ENCODE peak calls at places on chromosomes 12 and 14, in five cellular contexts. M is HEK293T, L is H1, S is GM12878, Q is HepG2. Y is an unnamed sample.

GRCh38 chr12:72272731-72273498 is 745 bp downstream of the TRHDE start:
- DNase-seq in M (peak), L (no peak), S (no peak), Q (no peak), Y (no peak)

GRCh38 chr14:88493392-88494185 is 61.2 kb downstream of the PTPN21 start:
- DNase-seq in M (no peak), L (no peak), S (no peak), Q (no peak), Y (no peak)

GRCh38 chr14:75011356-75012097 is 8.8 kb downstream of the EIF2B2 start:
- DNase-seq in M (no peak), L (no peak), S (no peak), Q (no peak), Y (no peak)

GRCh38 chr14:38208825-38209562 is 1.3 kb downstream of the SSTR1 start:
- DNase-seq in M (peak), L (no peak), S (no peak), Q (peak), Y (no peak)

GRCh38 chr12:68792952-68793351 is 15.0 kb upstream of the MDM2 start:
- DNase-seq in M (peak), L (no peak), S (peak), Q (peak), Y (no peak)

GRCh38 chr12:124020398-124021024 is 47.5 kb downstream of the ZNF664 start:
- DNase-seq in M (no peak), L (no peak), S (no peak), Q (no peak), Y (no peak)

GRCh38 chr12:71399197-71399596 is 40.4 kb upstream of the LGR5 start:
- DNase-seq in M (no peak), L (no peak), S (no peak), Q (no peak), Y (no peak)

GRCh38 chr14:52253503-52253902 is 14.0 kb upstream of the PTGDR start:
- DNase-seq in M (no peak), L (no peak), S (no peak), Q (no peak), Y (peak)

GRCh38 chr14:61502459-61503093 is 181.2 kb downstream of the PRKCH start:
- DNase-seq in M (no peak), L (peak), S (no peak), Q (no peak), Y (no peak)

GRCh38 chr12:57016348-57016747 is at the start of gene TAC3:
- DNase-seq in M (no peak), L (no peak), S (no peak), Q (no peak), Y (no peak)

GRCh38 chr14:66645716-66646115 is 137.8 kb downstream of the GPHN start:
- DNase-seq in M (no peak), L (no peak), S (no peak), Q (peak), Y (no peak)

GRCh38 chr14:94373708-94374107 is 14.7 kb downstream of the SERPINA1 start:
- DNase-seq in M (no peak), L (no peak), S (no peak), Q (no peak), Y (no peak)

GRCh38 chr12:50024804-50025186 is 499 bp downstream of the RACGAP1 start:
- DNase-seq in M (no peak), L (no peak), S (no peak), Q (no peak), Y (no peak)

GRCh38 chr12:29961231-29961630 is 177.5 kb upstream of the TMTC1 start:
- DNase-seq in M (no peak), L (no peak), S (no peak), Q (no peak), Y (no peak)

GRCh38 chr12:27014859-27015729 is 910 bp upstream of the TM7SF3 start:
- DNase-seq in M (no peak), L (no peak), S (no peak), Q (no peak), Y (no peak)

GRCh38 chr12:3294481-3294911 is 196.5 kb upstream of the PRMT8 start:
- DNase-seq in M (no peak), L (no peak), S (no peak), Q (no peak), Y (no peak)

GRCh38 chr12:26473291-26473690 is 277.9 kb downstream of the SSPN start:
- DNase-seq in M (no peak), L (no peak), S (peak), Q (no peak), Y (no peak)

GRCh38 chr12:56632701-56633464 is 2.8 kb upstream of the BAZ2A start:
- DNase-seq in M (no peak), L (no peak), S (no peak), Q (no peak), Y (no peak)

GRCh38 chr14:88340357-88340756 is 17.3 kb upstream of the KCNK10 start:
- DNase-seq in M (no peak), L (no peak), S (no peak), Q (no peak), Y (no peak)

GRCh38 chr12:93624595-93625294 is 52.3 kb downstream of the SOCS2 start:
- DNase-seq in M (no peak), L (no peak), S (peak), Q (peak), Y (no peak)

GRCh38 chr14:65179918-65180724 is 77.8 kb upstream of the MAX start:
- DNase-seq in M (no peak), L (no peak), S (peak), Q (no peak), Y (no peak)

GRCh38 chr14:90368946-90369721 is 27.7 kb upstream of the CALM1 start:
- DNase-seq in M (no peak), L (no peak), S (no peak), Q (peak), Y (no peak)

GRCh38 chr14:53953828-53954550 is 2.6 kb downstream of the BMP4 start:
- DNase-seq in M (peak), L (no peak), S (no peak), Q (peak), Y (no peak)

GRCh38 chr12:116360579-116361403 is 83.3 kb upstream of the MED13L start:
- DNase-seq in M (no peak), L (no peak), S (no peak), Q (no peak), Y (no peak)

GRCh38 chr12:62686938-62687337 is 220.3 kb downstream of the MON2 start:
- DNase-seq in M (no peak), L (no peak), S (no peak), Q (no peak), Y (no peak)

GRCh38 chr12:78951746-78952532 is 87.4 kb downstream of the SYT1 start:
- DNase-seq in M (no peak), L (no peak), S (no peak), Q (no peak), Y (no peak)
- TF ChIP-seq SUZ12 in M (no peak), L (no peak), S (no peak), Q (no peak), Y (no peak)

DNA sequence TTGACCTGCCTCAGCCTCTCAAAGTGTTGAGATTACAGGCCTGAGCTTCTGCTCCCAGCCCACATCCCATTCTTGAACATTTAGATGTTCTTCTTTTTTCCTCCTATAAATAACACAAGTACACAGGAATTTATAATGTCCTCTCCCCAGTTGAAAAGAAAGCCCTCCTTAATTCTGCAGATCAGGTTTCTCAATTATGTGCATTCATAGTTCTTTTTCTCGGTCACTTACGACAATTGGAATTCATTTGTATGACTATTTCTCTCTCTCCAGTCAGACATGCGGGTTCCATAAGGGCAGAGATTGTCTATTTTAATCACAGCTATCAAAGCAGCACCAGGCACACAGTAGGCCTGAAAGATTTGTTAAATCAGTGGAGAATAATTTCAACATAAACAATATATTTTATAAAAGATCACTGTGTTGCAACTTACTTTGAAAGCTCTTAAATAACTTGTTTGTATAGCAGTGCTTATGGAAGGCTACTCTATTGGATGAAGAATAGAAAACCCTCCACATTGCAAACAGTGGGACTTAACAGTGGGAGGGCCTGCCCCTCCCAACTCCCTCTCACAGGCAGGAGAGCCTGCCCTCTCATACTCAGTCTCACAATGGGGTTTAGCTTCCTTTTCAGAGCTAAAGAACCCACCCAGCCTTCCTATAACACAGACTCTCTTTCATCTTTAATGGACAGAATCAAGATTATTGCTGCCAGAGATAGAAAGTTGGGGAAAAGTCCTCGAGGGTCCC is 84.1 kb upstream of the TRAF3 start:
- DNase-seq in M (peak), L (no peak), S (no peak), Q (peak), Y (no peak)
- TF ChIP-seq SUZ12 in M (no peak), L (no peak), S (no peak), Q (no peak), Y (no peak)

DNA sequence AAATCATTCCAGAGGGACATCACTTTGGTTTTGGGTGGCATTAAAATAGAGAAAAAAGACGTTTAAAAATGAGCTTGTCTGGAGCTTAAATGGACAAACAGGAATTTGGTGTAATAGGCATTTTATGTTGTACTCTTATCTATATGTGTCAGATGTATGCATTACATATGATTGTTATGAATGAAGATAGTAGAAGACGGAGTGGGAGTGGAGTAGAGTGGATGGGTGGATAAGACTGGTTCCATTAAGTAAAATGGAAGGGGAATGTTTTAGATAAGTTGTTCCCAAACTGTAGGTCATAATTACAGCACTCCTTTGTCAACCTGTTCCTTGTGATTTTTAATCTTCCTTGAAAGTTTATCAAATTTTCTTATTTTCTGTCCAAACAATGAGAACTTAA is 1.9 kb downstream of the CCDC91 start:
- DNase-seq in M (no peak), L (no peak), S (no peak), Q (no peak), Y (no peak)
- TF ChIP-seq SUZ12 in M (no peak), L (no peak), S (no peak), Q (no peak), Y (no peak)

GRCh38 chr14:41805633-41806032 is 199.0 kb downstream of the LRFN5 start:
- DNase-seq in M (no peak), L (no peak), S (no peak), Q (no peak), Y (no peak)
- TF ChIP-seq SUZ12 in M (no peak), L (no peak), S (no peak), Q (no peak), Y (no peak)

DNA sequence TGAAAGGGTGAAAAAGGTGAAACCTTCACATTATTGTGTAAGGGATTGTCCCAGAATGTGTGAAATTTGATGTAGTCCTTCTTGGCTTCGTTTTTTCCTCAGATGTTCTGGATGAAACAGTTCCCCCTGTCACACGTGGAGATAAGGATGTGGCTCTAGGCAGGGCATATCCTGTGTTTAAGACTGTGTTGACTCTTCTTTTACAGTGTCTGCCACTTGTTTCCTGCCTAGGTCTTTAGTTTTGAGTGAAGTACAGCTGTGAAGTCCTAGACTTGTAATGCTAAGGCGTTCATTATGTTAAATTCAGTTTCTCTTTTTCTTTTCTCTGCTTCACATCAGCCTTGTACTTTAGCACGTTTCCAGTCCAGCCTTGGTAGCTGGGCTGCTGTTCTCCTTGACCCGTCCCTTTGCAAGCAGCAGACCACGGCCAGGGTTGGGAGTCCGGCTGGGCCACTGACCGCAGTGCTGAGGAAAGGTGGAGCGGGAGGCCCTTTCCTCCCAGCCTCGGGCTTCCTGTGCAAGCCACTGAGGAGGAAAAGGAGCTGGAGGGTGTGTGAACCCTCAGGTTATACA is 59.1 kb downstream of the RASSF3 start:
- DNase-seq in M (no peak), L (no peak), S (peak), Q (peak), Y (no peak)
- TF ChIP-seq SUZ12 in M (no peak), L (no peak), S (no peak), Q (no peak), Y (no peak)

GRCh38 chr12:115232455-115233156 is 548.6 kb upstream of the TBX3 start:
- DNase-seq in M (no peak), L (no peak), S (no peak), Q (no peak), Y (no peak)
- TF ChIP-seq SUZ12 in M (no peak), L (no peak), S (no peak), Q (no peak), Y (no peak)

GRCh38 chr12:82873309-82873708 is 186.6 kb downstream of the TMTC2 start:
- DNase-seq in M (no peak), L (no peak), S (no peak), Q (no peak), Y (no peak)
- TF ChIP-seq SUZ12 in M (no peak), L (no peak), S (no peak), Q (no peak), Y (no peak)

GRCh38 chr12:19869413-19869812 is 430.1 kb downstream of the AEBP2 start:
- DNase-seq in M (no peak), L (no peak), S (no peak), Q (no peak), Y (no peak)
- TF ChIP-seq SUZ12 in M (no peak), L (no peak), S (no peak), Q (no peak), Y (no peak)

DNA sequence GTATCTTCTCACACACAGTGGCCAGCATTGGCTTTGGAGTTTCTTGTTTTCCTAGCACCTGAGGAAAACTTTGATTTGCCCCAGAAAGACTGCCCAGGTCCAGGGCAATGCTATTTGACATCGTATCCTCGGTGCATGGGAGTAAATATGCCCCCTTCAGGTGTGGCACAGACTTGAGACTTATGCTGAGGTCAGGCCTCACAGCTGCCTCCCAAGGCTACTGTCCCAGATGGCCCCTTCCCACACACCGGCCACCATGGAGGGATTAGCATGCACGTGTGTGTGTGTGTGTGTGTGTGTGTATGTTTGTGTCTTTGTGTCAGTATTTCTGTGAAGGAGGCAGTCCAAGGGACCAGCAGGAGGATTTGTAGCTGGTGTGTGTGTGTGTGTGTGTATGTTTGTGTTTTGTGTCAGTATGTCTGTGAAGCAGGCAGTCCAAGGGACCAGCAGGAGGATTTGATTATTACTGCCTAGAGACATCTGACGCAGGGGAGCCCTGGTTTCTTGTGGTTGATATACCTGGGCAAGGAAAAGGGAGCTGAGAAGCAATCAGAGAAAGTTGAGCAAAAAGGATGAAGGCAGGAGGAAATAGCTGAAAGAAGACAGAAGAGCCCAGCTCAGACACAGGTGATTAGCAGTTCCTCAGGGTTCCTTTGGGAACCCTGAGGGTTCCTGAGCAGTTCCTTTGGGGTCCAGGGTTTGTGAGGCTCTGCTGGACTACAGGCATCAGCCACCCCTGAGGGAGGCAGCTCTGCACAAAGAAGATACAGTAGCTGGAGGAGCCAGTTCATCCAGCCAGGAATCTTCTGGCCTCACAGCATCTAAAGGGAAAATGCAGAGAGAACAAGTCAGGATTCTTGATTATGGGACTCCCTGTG is 42.2 kb downstream of the COX16 start:
- DNase-seq in M (no peak), L (no peak), S (no peak), Q (no peak), Y (no peak)
- TF ChIP-seq SUZ12 in M (no peak), L (no peak), S (no peak), Q (no peak), Y (no peak)